ENCODE peak calls at places on chromosomes 13 and 19, in seven cellular contexts. V is aorta, X is Peyer's patch, I is lower leg skin, G is H1, W is adrenal gland, M is mucosa of descending colon. T is an unnamed sample.

GRCh38 chr19:48325265-48325910 is at the start of gene EMP3:
- DNase-seq in I (peak), W (peak), V (peak), G (no peak), X (peak), M (peak), T (peak)

GRCh38 chr13:98155475-98156111 is 12.7 kb downstream of the FARP1 start:
- DNase-seq in G (no peak), I (peak), W (peak), V (no peak), X (no peak), M (no peak), T (no peak)

GRCh38 chr19:29525901-29526729 is at the start of gene VSTM2B:
- DNase-seq in V (no peak), M (no peak), G (no peak), X (no peak), I (no peak), W (no peak), T (no peak)

GRCh38 chr13:23320926-23321533 is 112.5 kb downstream of the SACS start:
- DNase-seq in I (no peak), X (no peak), M (no peak), G (no peak), W (no peak), V (no peak), T (no peak)

GRCh38 chr13:75656590-75656989 is 20.5 kb downstream of the LMO7 start:
- DNase-seq in G (no peak), X (no peak), V (no peak), W (no peak), M (no peak), I (no peak), T (no peak)

GRCh38 chr13:43293008-43293407 is 269.6 kb downstream of the DNAJC15 start:
- DNase-seq in M (no peak), I (no peak), G (no peak), W (no peak), V (no peak), X (no peak), T (no peak)

GRCh38 chr13:57629391-57629804 is 2.1 kb upstream of the PCDH17 start:
- DNase-seq in M (no peak), V (no peak), X (peak), I (no peak), G (no peak), W (no peak), T (no peak)

GRCh38 chr13:84137292-84137691 is 255.0 kb upstream of the SLITRK1 start:
- DNase-seq in V (no peak), I (no peak), M (peak), W (no peak), G (no peak), X (no peak), T (peak)

GRCh38 chr19:15123900-15124299 is 16.7 kb downstream of the SYDE1 start:
- DNase-seq in W (peak), M (peak), G (no peak), X (peak), I (no peak), V (no peak), T (no peak)

GRCh38 chr13:97268772-97269171 is 46.6 kb downstream of the MBNL2 start:
- DNase-seq in G (no peak), I (no peak), X (no peak), V (peak), W (no peak), M (no peak), T (no peak)

GRCh38 chr19:53868091-53868891 is 608 bp downstream of the MYADM start:
- DNase-seq in G (no peak), V (peak), X (peak), M (peak), I (peak), W (peak), T (no peak)

GRCh38 chr13:67308004-67308772 is 78.1 kb upstream of the PCDH9 start:
- DNase-seq in X (no peak), G (no peak), I (no peak), W (no peak), M (no peak), V (no peak), T (no peak)

GRCh38 chr13:41960195-41960699 is 662 bp downstream of the VWA8 start:
- DNase-seq in V (no peak), I (no peak), G (no peak), X (peak), M (no peak), W (peak), T (no peak)

GRCh38 chr13:43042410-43042921 is 19.1 kb downstream of the DNAJC15 start:
- DNase-seq in G (no peak), V (no peak), W (no peak), I (no peak), X (no peak), M (no peak), T (no peak)

GRCh38 chr13:97109841-97110492 is 112.2 kb upstream of the MBNL2 start:
- DNase-seq in I (peak), V (peak), W (peak), G (peak), X (peak), M (peak), T (peak)

GRCh38 chr13:59906413-59907027 is 257.2 kb downstream of the DIAPH3 start:
- DNase-seq in G (no peak), V (no peak), I (no peak), W (no peak), X (no peak), M (peak), T (peak)

GRCh38 chr19:48403606-48404005 is 10.1 kb downstream of the GRIN2D start:
- DNase-seq in V (peak), X (no peak), M (peak), G (no peak), I (no peak), W (no peak), T (no peak)

GRCh38 chr19:38413416-38413815 is 10.5 kb downstream of the FAM98C start:
- DNase-seq in I (no peak), V (no peak), W (no peak), X (no peak), M (no peak), G (no peak), T (no peak)

GRCh38 chr19:1857648-1858326 is 5.6 kb downstream of the KLF16 start:
- DNase-seq in I (peak), X (peak), W (no peak), G (no peak), V (peak), M (peak), T (no peak)

GRCh38 chr13:50386527-50387123 is 371.4 kb downstream of the KCNRG start:
- DNase-seq in V (no peak), G (no peak), I (no peak), M (no peak), W (no peak), X (no peak), T (peak)

GRCh38 chr19:5090780-5091575 is 122.1 kb downstream of the KDM4B start:
- DNase-seq in X (no peak), I (no peak), V (peak), W (peak), G (no peak), M (no peak), T (peak)

GRCh38 chr13:83845121-83845520 is 37.2 kb downstream of the SLITRK1 start:
- DNase-seq in W (no peak), M (no peak), I (no peak), G (no peak), X (no peak), V (no peak), T (no peak)

GRCh38 chr19:1041835-1042685 is 2.2 kb downstream of the ABCA7 start:
- DNase-seq in I (peak), V (no peak), W (no peak), G (no peak), M (peak), X (peak), T (no peak)

GRCh38 chr19:19256072-19256969 is 16.8 kb downstream of the TM6SF2 start:
- DNase-seq in X (no peak), W (no peak), V (no peak), I (no peak), G (no peak), M (no peak), T (no peak)

GRCh38 chr13:59346861-59347470 is 816.8 kb downstream of the DIAPH3 start:
- DNase-seq in I (no peak), X (no peak), V (no peak), G (no peak), W (no peak), M (no peak), T (no peak)

GRCh38 chr13:29453657-29454056 is 141.8 kb downstream of the SLC7A1 start:
- DNase-seq in G (no peak), M (no peak), I (no peak), X (no peak), V (no peak), W (no peak), T (no peak)

GRCh38 chr13:50334944-50335343 is 319.7 kb downstream of the KCNRG start:
- DNase-seq in W (no peak), I (no peak), G (no peak), V (no peak), X (no peak), M (no peak), T (no peak)

GRCh38 chr13:39036212-39036611 is 1.7 kb downstream of the PROSER1 start:
- DNase-seq in M (peak), W (no peak), V (no peak), I (no peak), G (no peak), X (no peak), T (no peak)

GRCh38 chr19:46303345-46303701 is 6.5 kb downstream of the HIF3A start:
- DNase-seq in M (no peak), V (peak), I (no peak), X (no peak), W (no peak), G (no peak), T (no peak)

GRCh38 chr19:12247644-12248222 is 47.0 kb downstream of the ZNF44 start:
- DNase-seq in M (no peak), V (no peak), I (no peak), W (no peak), G (no peak), X (no peak), T (no peak)

GRCh38 chr13:94712812-94713555 is 639 bp upstream of the SOX21 start:
- DNase-seq in M (peak), V (peak), I (no peak), G (no peak), X (no peak), W (no peak), T (peak)

GRCh38 chr19:42069619-42070293 is at the start of gene GRIK5:
- DNase-seq in X (no peak), W (no peak), V (no peak), M (no peak), I (no peak), G (no peak), T (no peak)
- H3K4me3 ChIP-seq in X (peak), W (peak), V (peak), M (no peak), I (no peak), G (peak), T (no peak)

DNA sequence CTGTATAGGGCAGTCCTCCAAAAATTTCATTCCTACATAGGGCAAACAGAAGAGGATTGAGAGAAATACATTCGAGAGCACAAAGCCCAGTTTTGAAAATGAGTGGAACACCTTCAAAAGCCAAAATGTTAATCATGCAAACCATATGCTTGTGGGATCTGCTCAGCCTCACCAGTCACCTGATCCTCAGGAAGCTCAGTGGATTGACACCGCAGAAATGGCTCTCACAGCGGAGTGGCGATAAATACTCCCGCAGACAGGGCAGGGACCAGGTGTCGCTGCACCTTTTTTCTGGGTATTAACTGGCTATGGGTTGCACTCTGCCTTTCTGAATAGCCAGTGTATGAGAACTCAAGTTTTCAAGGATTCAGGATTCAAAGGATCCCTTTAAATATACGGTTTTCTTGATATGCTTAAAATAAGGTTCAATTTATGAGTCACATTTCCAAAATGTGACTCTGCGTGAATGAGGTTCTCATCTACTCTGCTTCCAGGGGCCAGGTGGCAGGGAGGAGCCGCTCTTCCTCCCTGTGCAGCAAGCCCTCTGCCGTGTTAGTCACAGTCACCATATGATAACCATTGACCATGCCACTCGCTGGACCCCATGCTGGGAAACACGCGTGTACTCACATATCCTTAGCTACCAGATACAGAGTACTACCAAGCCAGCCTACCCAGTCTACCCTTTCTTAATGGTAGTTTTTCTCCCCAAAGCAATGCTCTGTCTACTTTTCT is 18.3 kb upstream of the DHRS12 start:
- DNase-seq in G (no peak), M (no peak), X (no peak), V (no peak), I (no peak), W (no peak), T (no peak)
- H3K4me3 ChIP-seq in G (no peak), M (no peak), X (no peak), V (no peak), I (no peak), W (no peak), T (no peak)

DNA sequence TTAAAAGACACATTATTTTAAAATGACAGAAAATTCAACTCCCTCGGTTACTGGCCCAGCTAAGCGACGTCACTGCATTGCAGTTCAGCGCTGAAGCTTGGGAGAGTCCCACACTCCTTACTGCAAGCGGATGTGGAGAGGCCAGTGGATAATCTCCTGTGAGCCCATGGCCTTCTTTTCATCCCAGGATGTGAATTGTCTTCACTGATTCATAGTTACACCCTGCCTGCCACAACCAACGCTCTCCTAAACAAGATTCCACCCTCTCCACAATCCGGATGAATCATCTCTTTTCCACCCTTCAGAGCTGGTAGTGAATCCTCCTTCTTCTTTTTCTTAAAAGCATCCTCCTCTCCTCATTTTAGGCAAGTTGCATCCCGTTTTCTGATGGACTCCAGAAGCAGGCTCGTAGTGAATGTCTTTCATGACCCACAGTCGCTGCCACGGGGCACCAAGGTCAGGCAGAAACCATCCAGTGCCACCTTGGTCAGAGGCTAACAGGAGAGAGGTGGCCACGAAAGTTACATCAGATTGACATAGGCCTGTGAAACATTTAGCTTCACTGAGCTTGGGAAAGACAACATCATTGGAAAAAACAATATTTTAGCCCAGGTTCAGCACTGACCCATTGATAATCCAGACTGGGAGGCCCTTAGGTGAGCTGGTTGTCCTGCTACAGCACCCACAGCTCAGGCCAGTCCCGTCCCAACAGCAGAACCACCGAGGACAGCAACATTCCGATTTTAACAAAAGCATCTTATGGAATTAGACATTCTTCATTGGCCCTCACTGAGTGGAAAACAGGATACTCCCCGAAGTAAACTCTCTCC is 2.0 kb downstream of the GJB2 start:
- DNase-seq in G (no peak), M (no peak), W (no peak), V (no peak), I (no peak), X (no peak), T (peak)
- H3K4me3 ChIP-seq in G (no peak), M (no peak), W (no peak), V (no peak), I (no peak), X (peak), T (no peak)

DNA sequence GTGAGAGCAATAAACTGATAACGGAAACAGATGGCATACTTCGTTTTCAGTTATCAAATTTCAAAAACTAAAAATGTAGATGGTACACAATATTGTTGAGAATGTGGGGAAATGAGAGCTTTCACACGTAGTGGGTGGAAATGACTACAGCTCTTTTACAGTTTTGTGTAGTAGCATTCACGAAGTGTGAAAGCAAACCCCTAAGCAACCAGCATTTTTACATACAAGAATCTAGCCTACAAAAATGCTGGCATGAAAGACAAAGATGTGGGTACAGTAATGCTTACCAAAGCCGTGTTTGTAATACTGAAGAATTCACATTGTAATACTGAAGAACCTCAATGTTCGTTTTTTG is 6.3 kb upstream of the ZNF283 start:
- DNase-seq in W (no peak), M (no peak), V (no peak), G (no peak), X (no peak), I (no peak), T (no peak)
- H3K4me3 ChIP-seq in W (peak), M (no peak), V (no peak), G (no peak), X (peak), I (peak), T (peak)

DNA sequence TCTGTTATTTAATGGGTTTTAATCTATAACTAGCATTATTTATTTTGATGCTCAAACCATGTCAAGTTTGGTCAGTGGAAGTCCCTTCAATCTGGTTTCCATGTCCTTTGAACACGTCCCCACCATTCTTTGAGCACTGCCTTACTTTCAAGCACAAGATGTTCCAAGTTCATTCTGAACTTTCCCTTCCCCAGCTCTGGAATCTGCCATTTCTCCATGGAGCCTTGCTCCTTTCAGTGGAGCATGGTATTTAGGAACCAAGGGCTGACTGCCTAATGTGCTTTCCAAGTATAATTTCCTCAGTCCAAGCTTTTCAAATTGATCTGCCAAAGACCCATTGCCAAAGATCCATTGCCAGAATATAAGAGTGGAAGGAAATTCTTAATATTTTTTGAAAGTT is 1.1 kb upstream of the ZNF546 start:
- DNase-seq in X (no peak), M (no peak), I (no peak), G (no peak), W (no peak), V (no peak), T (no peak)
- H3K4me3 ChIP-seq in X (no peak), M (no peak), I (no peak), G (peak), W (peak), V (no peak), T (no peak)

T was measured in AG09309.